ENCODE peak calls at places on chromosome 20, in four cellular contexts. L is mesenchymal stem cell, Z is GM23248, S is MM.1S. V is an unnamed sample. For H3K4me1, the result is how much of the 10 kb centered on the place peaks cover.

GRCh38 chr20:17560344-17561074 is 9.4 kb upstream of the DSTN start:
- DNase-seq in L (peak), Z (no peak), S (no peak), V (no peak)

GRCh38 chr20:62161347-62161746 is 17.8 kb downstream of the SS18L1 start:
- DNase-seq in L (no peak), Z (peak), S (no peak), V (no peak)

GRCh38 chr20:19244291-19244690 is 31.8 kb downstream of the SLC24A3 start:
- DNase-seq in L (no peak), Z (no peak), S (no peak), V (no peak)

GRCh38 chr20:2005831-2006426 is 12.1 kb upstream of the PDYN start:
- DNase-seq in L (peak), Z (peak), S (peak), V (peak)

GRCh38 chr20:47464380-47465101 is 37.1 kb upstream of the NCOA3 start:
- DNase-seq in L (peak), Z (peak), S (no peak), V (no peak)

GRCh38 chr20:31833130-31833930 is 12.1 kb downstream of the FOXS1 start:
- DNase-seq in L (peak), Z (peak), S (peak), V (peak)

GRCh38 chr20:21101453-21102251 is 4.5 kb downstream of the LINC00237 start:
- DNase-seq in L (no peak), Z (peak), S (no peak), V (no peak)

GRCh38 chr20:58131581-58132142 is 96.8 kb downstream of the ANKRD60 start:
- DNase-seq in L (no peak), Z (peak), S (no peak), V (no peak)

GRCh38 chr20:49136817-49137571 is 51.1 kb downstream of the STAU1 start:
- DNase-seq in L (no peak), Z (no peak), S (no peak), V (no peak)

GRCh38 chr20:328596-329324 is 3.4 kb downstream of the SOX12 start:
- DNase-seq in L (no peak), Z (peak), S (no peak), V (no peak)

GRCh38 chr20:39829255-39829654 is 859.8 kb downstream of the MAFB start:
- DNase-seq in L (no peak), Z (peak), S (peak), V (no peak)

GRCh38 chr20:50792708-50793574 is 1.9 kb upstream of the BCAS4 start:
- DNase-seq in L (no peak), Z (no peak), S (no peak), V (no peak)

GRCh38 chr20:35766843-35767242 is 5.0 kb upstream of the PHF20 start:
- DNase-seq in L (no peak), Z (no peak), S (no peak), V (no peak)

GRCh38 chr20:50958733-50959542 is at the start of gene MOCS3:
- DNase-seq in L (peak), Z (peak), S (peak), V (peak)

GRCh38 chr20:63896136-63896890 is 1.4 kb downstream of the DNAJC5 start:
- DNase-seq in L (peak), Z (peak), S (peak), V (peak)

GRCh38 chr20:60921021-60921622 is 330.9 kb upstream of the CDH4 start:
- DNase-seq in L (no peak), Z (no peak), S (peak), V (no peak)

GRCh38 chr20:21505810-21506530 is 7.9 kb downstream of the NKX2-2 start:
- DNase-seq in L (no peak), Z (peak), S (peak), V (no peak)

GRCh38 chr20:37827605-37828004 is 75.3 kb upstream of the VSTM2L start:
- DNase-seq in L (no peak), Z (no peak), S (no peak), V (no peak)

GRCh38 chr20:48760403-48760889 is 67.4 kb downstream of the PREX1 start:
- DNase-seq in L (no peak), Z (peak), S (peak), V (peak)

GRCh38 chr20:23622839-23623343 is 14.9 kb downstream of the CST3 start:
- DNase-seq in L (peak), Z (peak), S (no peak), V (no peak)

GRCh38 chr20:62887147-62887859 is 25.7 kb upstream of the TCFL5 start:
- DNase-seq in L (peak), Z (peak), S (no peak), V (no peak)

GRCh38 chr20:54643761-54644160 is 168.4 kb downstream of the DOK5 start:
- DNase-seq in L (no peak), Z (peak), S (no peak), V (no peak)

GRCh38 chr20:20839771-20840170 is 127.3 kb upstream of the RALGAPA2 start:
- DNase-seq in L (no peak), Z (no peak), S (no peak), V (no peak)

GRCh38 chr20:49515588-49515987 is 33.1 kb upstream of the KCNB1 start:
- DNase-seq in L (no peak), Z (no peak), S (no peak), V (no peak)

GRCh38 chr20:51579137-51579536 is 36.6 kb upstream of the NFATC2 start:
- DNase-seq in L (peak), Z (peak), S (no peak), V (no peak)

GRCh38 chr20:57579898-57580447 is 19.1 kb downstream of the PCK1 start:
- DNase-seq in L (no peak), Z (peak), S (no peak), V (no peak)

GRCh38 chr20:17453592-17453991 is 77.6 kb downstream of the BFSP1 start:
- DNase-seq in L (no peak), Z (no peak), S (no peak), V (no peak)

GRCh38 chr20:1308067-1308701 is 20.8 kb downstream of the SDCBP2 start:
- DNase-seq in L (no peak), Z (no peak), S (no peak), V (no peak)

GRCh38 chr20:56693217-56693616 is 64.1 kb downstream of the TFAP2C start:
- DNase-seq in L (no peak), Z (no peak), S (no peak), V (no peak)

GRCh38 chr20:51106011-51106410 is 83.1 kb upstream of the KCNG1 start:
- DNase-seq in L (no peak), Z (no peak), S (no peak), V (no peak)

GRCh38 chr20:6769953-6770831 is 2.7 kb downstream of the BMP2 start:
- DNase-seq in L (peak), Z (peak), S (no peak), V (no peak)

GRCh38 chr20:37417146-37417856 is 71.4 kb downstream of the SRC start:
- DNase-seq in L (no peak), Z (peak), S (no peak), V (no peak)

GRCh38 chr20:37408202-37408929 is 62.4 kb downstream of the SRC start:
- DNase-seq in L (peak), Z (peak), S (no peak), V (no peak)

GRCh38 chr20:1154224-1154623 is 30.6 kb downstream of the TMEM74B start:
- DNase-seq in L (no peak), Z (no peak), S (no peak), V (no peak)

GRCh38 chr20:6644818-6645620 is 122.5 kb upstream of the BMP2 start:
- DNase-seq in L (no peak), Z (no peak), S (no peak), V (no peak)

GRCh38 chr20:33862709-33863403 is 51.7 kb downstream of the CHMP4B start:
- DNase-seq in L (peak), Z (peak), S (no peak), V (peak)

GRCh38 chr20:41392871-41393704 is 26.5 kb upstream of the EMILIN3 start:
- DNase-seq in L (no peak), Z (peak), S (no peak), V (no peak)

GRCh38 chr20:59831901-59832240 is 101.6 kb downstream of the SYCP2 start:
- DNase-seq in L (no peak), Z (no peak), S (no peak), V (no peak)

GRCh38 chr20:16844406-16844805 is 96.2 kb downstream of the OTOR start:
- DNase-seq in L (no peak), Z (peak), S (no peak), V (no peak)

GRCh38 chr20:4973330-4974097 is 27.8 kb downstream of the SLC23A2 start:
- DNase-seq in L (peak), Z (peak), S (peak), V (peak)
- H2AFZ ChIP-seq in L (no peak), Z (peak), S (no peak), V (peak)

GRCh38 chr20:44642203-44643153 is 9.0 kb downstream of the ADA start:
- DNase-seq in L (peak), Z (peak), S (peak), V (peak)

GRCh38 chr20:44644384-44645131 is 6.9 kb downstream of the ADA start:
- DNase-seq in L (peak), Z (no peak), S (peak), V (peak)

GRCh38 chr20:44641305-44641704 is 10.2 kb downstream of the ADA start:
- DNase-seq in L (no peak), Z (no peak), S (no peak), V (no peak)

GRCh38 chr20:44643596-44644383 is 7.7 kb downstream of the ADA start:
- DNase-seq in L (peak), Z (peak), S (peak), V (peak)

DNA sequence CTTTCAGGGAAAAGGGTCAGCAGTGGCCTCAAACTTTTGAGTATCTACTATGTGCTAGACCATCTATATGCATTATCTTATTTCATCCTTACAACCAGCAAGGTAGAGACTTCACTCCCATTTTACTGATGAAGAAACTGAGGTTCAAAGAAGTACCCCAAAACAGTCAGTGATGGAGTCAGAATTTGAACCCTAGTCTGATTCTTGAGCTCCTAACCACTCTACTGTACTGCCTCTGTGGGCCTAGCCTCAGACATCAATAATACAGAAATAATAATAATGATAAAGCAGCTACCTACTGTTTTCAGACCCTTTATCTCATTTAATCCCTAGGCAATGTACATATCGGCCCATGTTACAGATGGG is 8.4 kb downstream of the ADA start:
- DNase-seq in L (no peak), Z (no peak), S (no peak), V (no peak)
- H3K4me1 ChIP-seq in L (under half), Z (under half), S (half or more), V (half or more)

GRCh38 chr20:4076033-4076432 is 60.7 kb upstream of the RNF24 start:
- DNase-seq in L (no peak), Z (peak), S (no peak), V (no peak)
- H2AFZ ChIP-seq in L (no peak), Z (no peak), S (no peak), V (no peak)

GRCh38 chr20:46400253-46400652 is 6.2 kb downstream of the ELMO2 start:
- DNase-seq in L (peak), Z (peak), S (no peak), V (no peak)
- H3K4me1 ChIP-seq in L (under half), Z (under half), S (half or more), V (under half)